ENCODE peak calls at places on chromosomes 5 and 9, in nine cellular contexts. C is CD8-positive, alpha-beta memory T cell; I is aorta; W is heart right ventricle; X is CD8-positive, alpha-beta T cell; P is neural progenitor cell; J is esophagus muscularis mucosa; A is lung; E is H1. G is an unnamed sample.

GRCh38 chr5:124824637-124825158 is 78.3 kb upstream of the ZNF608 start:
- DNase-seq in C (no peak), I (no peak), W (no peak), X (no peak), P (no peak), J (no peak), A (no peak), E (no peak), G (no peak)

GRCh38 chr5:112125910-112126309 is 293.2 kb downstream of the EPB41L4A start:
- DNase-seq in C (no peak), I (no peak), W (no peak), X (no peak), P (no peak), J (no peak), A (no peak), E (no peak), G (no peak)

GRCh38 chr5:52922384-52922783 is 66.8 kb upstream of the ITGA2 start:
- DNase-seq in C (no peak), I (no peak), W (no peak), X (no peak), P (peak; percentile 11), J (no peak), A (peak; percentile 55), E (peak; percentile 38), G (no peak)

GRCh38 chr5:147441191-147441695 is 68.6 kb downstream of the DPYSL3 start:
- DNase-seq in C (no peak), I (no peak), W (no peak), X (no peak), P (peak; percentile 57), J (no peak), A (no peak), E (no peak), G (no peak)

GRCh38 chr9:90027296-90027790 is 422.5 kb downstream of the GADD45G start:
- DNase-seq in C (no peak), I (no peak), W (no peak), X (no peak), P (no peak), J (peak; percentile 34), A (no peak), E (no peak), G (no peak)

GRCh38 chr5:172502969-172503368 is 48.6 kb upstream of the SH3PXD2B start:
- DNase-seq in C (no peak), I (no peak), W (no peak), X (no peak), P (peak; percentile 37), J (peak; percentile 91), A (no peak), E (no peak), G (peak; percentile 29)

GRCh38 chr9:41229408-41230401 is 40.6 kb upstream of the ZNG1F start:
- DNase-seq in C (no peak), I (peak; percentile 45), W (peak; percentile 20), X (no peak), P (peak; percentile 13), J (peak; percentile 95), A (no peak), E (no peak), G (no peak)

GRCh38 chr5:142012186-142012785 is 541 bp downstream of the GNPDA1 start:
- DNase-seq in C (no peak), I (peak; percentile 82), W (peak; percentile 58), X (peak; percentile 10), P (peak; percentile 48), J (peak; percentile 89), A (peak; percentile 49), E (peak; percentile 31), G (peak; percentile 43)

GRCh38 chr9:98227883-98228282 is 27.6 kb downstream of the TBC1D2 start:
- DNase-seq in C (no peak), I (peak; percentile 12), W (no peak), X (no peak), P (peak; percentile 13), J (no peak), A (no peak), E (no peak), G (no peak)
- H3K36me3 ChIP-seq in C (peaks cover 18% of the 10 kb centered on the region), I (no peaks in the 10 kb centered on the region), W (no peaks in the 10 kb centered on the region), X (peaks cover 13% of the 10 kb centered on the region), P (no peaks in the 10 kb centered on the region), J (peaks cover 67% of the 10 kb centered on the region), A (no peaks in the 10 kb centered on the region), E (peaks cover 4% of the 10 kb centered on the region), G (peaks cover 2% of the 10 kb centered on the region)

DNA sequence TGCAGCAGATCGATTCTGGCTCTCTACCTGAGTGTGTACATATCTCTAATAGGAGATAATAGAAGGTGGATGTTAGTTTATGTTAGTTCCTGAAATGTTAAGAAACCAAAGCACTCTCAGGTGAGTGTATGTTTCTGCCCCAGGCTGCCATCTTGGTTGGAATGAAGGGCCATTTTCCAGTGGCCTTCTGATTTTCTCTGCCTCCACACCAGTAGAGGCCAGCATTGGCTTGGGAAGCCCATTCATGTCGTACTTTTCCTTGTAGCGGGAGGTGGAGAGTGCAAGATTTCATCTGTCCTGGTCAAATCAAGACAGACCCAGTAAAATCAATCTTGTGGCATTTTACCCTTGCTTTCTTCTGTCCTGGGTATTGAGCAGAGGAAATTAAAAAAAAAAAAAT is 91.0 kb downstream of the GAS1 start:
- DNase-seq in C (no peak), I (no peak), W (no peak), X (no peak), P (no peak), J (no peak), A (no peak), E (no peak), G (no peak)
- H3K4me1 ChIP-seq in C (no peaks in the 10 kb centered on the region), I (no peaks in the 10 kb centered on the region), W (no peaks in the 10 kb centered on the region), X (no peaks in the 10 kb centered on the region), P (peaks cover 25% of the 10 kb centered on the region), J (no peaks in the 10 kb centered on the region), A (no peaks in the 10 kb centered on the region), E (no peaks in the 10 kb centered on the region), G (peaks cover 2% of the 10 kb centered on the region)

GRCh38 chr9:36138901-36139300 is 2.4 kb downstream of the GLIPR2 start:
- DNase-seq in C (no peak), I (no peak), W (no peak), X (no peak), P (no peak), J (no peak), A (no peak), E (no peak), G (no peak)
- H3K4me3 ChIP-seq in C (no peak overlapping the region), I (no peak overlapping the region), W (no peak overlapping the region), X (no peak overlapping the region), P (no peak overlapping the region), J (no peak overlapping the region), A (no peak overlapping the region), E (no peak overlapping the region), G (no peak overlapping the region)

DNA sequence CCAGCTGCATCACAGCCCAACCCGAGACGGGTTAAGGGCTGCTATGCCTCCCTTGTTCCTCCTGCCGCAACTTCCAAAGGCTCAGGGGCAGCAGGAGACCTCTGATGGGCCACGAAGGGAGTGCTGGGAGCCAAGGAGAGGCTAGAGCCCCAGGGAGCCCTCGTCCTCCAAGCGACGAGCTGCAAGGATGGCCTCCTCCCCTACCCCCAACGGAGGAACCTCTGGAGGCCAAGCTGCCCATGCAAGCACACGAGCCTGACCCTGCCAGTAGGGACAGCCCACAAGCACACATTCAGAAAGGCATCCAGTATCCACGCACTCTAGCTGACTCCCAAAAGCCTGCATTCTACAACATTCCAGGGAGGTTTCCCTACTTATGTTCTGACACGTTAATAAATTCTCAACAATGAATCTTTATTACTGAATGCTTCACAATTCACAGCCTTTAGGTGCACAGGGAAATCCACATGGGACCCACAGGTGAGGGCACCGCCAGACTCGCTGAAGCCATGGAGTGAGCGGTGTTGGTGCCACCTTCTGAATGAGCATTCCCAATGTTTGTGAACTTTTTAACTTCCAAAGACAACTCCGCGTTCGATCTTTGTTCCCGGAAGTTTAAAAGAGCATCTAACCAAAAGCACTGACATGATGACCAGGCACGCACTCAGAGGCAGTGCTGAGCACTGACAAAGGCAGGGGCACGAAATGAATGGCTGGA is 28.7 kb downstream of the IPPK start:
- DNase-seq in C (no peak), I (no peak), W (no peak), X (no peak), P (no peak), J (peak; percentile 55), A (no peak), E (no peak), G (no peak)
- H3K36me3 ChIP-seq in C (peaks cover 49% of the 10 kb centered on the region), I (no peaks in the 10 kb centered on the region), W (peaks cover 36% of the 10 kb centered on the region), X (peaks cover 45% of the 10 kb centered on the region), P (no peaks in the 10 kb centered on the region), J (peaks cover 96% of the 10 kb centered on the region), A (peaks cover 35% of the 10 kb centered on the region), E (peaks cover 15% of the 10 kb centered on the region), G (peaks cover 16% of the 10 kb centered on the region)

GRCh38 chr5:33614039-33614438 is 173.3 kb downstream of the TARS1 start:
- DNase-seq in C (no peak), I (no peak), W (no peak), X (no peak), P (no peak), J (no peak), A (no peak), E (no peak), G (no peak)
- H3K4me1 ChIP-seq in C (no peaks in the 10 kb centered on the region), I (no peaks in the 10 kb centered on the region), W (no peaks in the 10 kb centered on the region), X (no peaks in the 10 kb centered on the region), P (peaks cover 19% of the 10 kb centered on the region), J (no peaks in the 10 kb centered on the region), A (no peaks in the 10 kb centered on the region), E (no peaks in the 10 kb centered on the region), G (no peaks in the 10 kb centered on the region)

DNA sequence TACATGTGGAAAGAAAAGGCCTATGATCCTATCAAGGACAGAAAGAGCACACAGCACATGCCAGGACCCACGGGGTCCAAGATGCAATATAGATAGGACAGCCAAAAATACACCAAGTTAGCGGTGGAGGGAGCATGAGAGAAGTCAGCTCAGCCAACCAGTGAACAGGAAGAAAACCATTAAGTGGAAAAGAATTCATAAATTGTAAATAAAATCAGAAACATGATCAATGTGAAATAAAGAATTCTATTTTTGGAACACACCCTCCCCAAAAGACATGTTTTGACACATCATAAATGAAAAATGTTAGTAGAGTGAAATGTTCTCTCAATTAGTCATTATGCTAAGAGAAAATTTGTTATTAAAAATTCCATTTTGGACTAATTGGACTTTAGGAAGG is 35.7 kb downstream of the ATPSCKMT start:
- DNase-seq in C (no peak), I (no peak), W (no peak), X (no peak), P (no peak), J (no peak), A (no peak), E (no peak), G (no peak)
- H3K4me3 ChIP-seq in C (no peak overlapping the region), I (no peak overlapping the region), W (no peak overlapping the region), X (no peak overlapping the region), P (no peak overlapping the region), J (no peak overlapping the region), A (no peak overlapping the region), E (no peak overlapping the region), G (no peak overlapping the region)

GRCh38 chr9:124350485-124351263 is 64.6 kb downstream of the PSMB7 start:
- DNase-seq in C (no peak), I (peak; percentile 29), W (no peak), X (no peak), P (no peak), J (no peak), A (no peak), E (no peak), G (no peak)
- H3K36me3 ChIP-seq in C (peaks cover 34% of the 10 kb centered on the region), I (peaks cover 6% of the 10 kb centered on the region), W (peaks cover 29% of the 10 kb centered on the region), X (peaks cover 32% of the 10 kb centered on the region), P (no peaks in the 10 kb centered on the region), J (peaks cover 98% of the 10 kb centered on the region), A (peaks cover 9% of the 10 kb centered on the region), E (peaks cover 9% of the 10 kb centered on the region), G (peaks cover 40% of the 10 kb centered on the region)